ENCODE peak calls at places on chromosomes 7 and 10, in four cellular contexts. F is Peyer's patch, X is ascending aorta, K is kidney. D is an unnamed sample.

GRCh38 chr7:107103369-107103768 is 58.9 kb downstream of the PRKAR2B start:
- DNase-seq in F (no peak), X (no peak), K (no peak), D (no peak)

GRCh38 chr10:50452603-50453002 is 171.2 kb downstream of the SGMS1 start:
- DNase-seq in F (no peak), X (no peak), K (no peak), D (no peak)

GRCh38 chr7:106101726-106102125 is 10.4 kb downstream of the SYPL1 start:
- DNase-seq in F (no peak), X (no peak), K (no peak), D (no peak)

GRCh38 chr10:114856544-114857287 is 35.1 kb downstream of the FHIP2A start:
- DNase-seq in F (no peak), X (no peak), K (no peak), D (no peak)

GRCh38 chr10:104255244-104255981 is 721 bp downstream of the GSTO1 start:
- DNase-seq in F (peak), X (no peak), K (no peak), D (no peak)

GRCh38 chr7:54985405-54986360 is 33.1 kb upstream of the EGFR start:
- DNase-seq in F (no peak), X (no peak), K (no peak), D (no peak)

GRCh38 chr10:69051710-69052487 is 36.0 kb upstream of the SRGN start:
- DNase-seq in F (no peak), X (no peak), K (no peak), D (no peak)

GRCh38 chr7:133139350-133139749 is 57.5 kb upstream of the CHCHD3 start:
- DNase-seq in F (no peak), X (no peak), K (no peak), D (no peak)

GRCh38 chr7:112854169-112854568 is 64.0 kb upstream of the TMEM168 start:
- DNase-seq in F (no peak), X (no peak), K (no peak), D (no peak)

GRCh38 chr10:6148251-6148691 is 54.5 kb upstream of the PFKFB3 start:
- DNase-seq in F (peak), X (no peak), K (no peak), D (no peak)

GRCh38 chr10:18918545-18918944 is 130.1 kb upstream of the MALRD1 start:
- DNase-seq in F (no peak), X (no peak), K (no peak), D (no peak)

GRCh38 chr7:99653754-99654153 is 26.0 kb downstream of the CYP3A5 start:
- DNase-seq in F (no peak), X (no peak), K (no peak), D (no peak)

GRCh38 chr7:116162992-116163391 is 47.3 kb upstream of the TES start:
- DNase-seq in F (no peak), X (no peak), K (no peak), D (no peak)

GRCh38 chr7:108324053-108325038 is 131.9 kb downstream of the NRCAM start:
- DNase-seq in F (no peak), X (no peak), K (no peak), D (no peak)

GRCh38 chr7:157519798-157520244 is 183.0 kb downstream of the DNAJB6 start:
- DNase-seq in F (peak), X (no peak), K (no peak), D (peak)

GRCh38 chr10:17235136-17235535 is 7.1 kb downstream of the VIM start:
- DNase-seq in F (no peak), X (no peak), K (no peak), D (no peak)

GRCh38 chr7:125033506-125033905 is 103.9 kb upstream of the POT1 start:
- DNase-seq in F (no peak), X (no peak), K (no peak), D (no peak)

GRCh38 chr10:21090609-21091082 is 193.5 kb upstream of the NEBL start:
- DNase-seq in F (no peak), X (no peak), K (no peak), D (no peak)

GRCh38 chr10:61464461-61465215 is 11.5 kb upstream of the TMEM26 start:
- DNase-seq in F (no peak), X (no peak), K (no peak), D (no peak)

GRCh38 chr7:20359397-20359963 is 28.8 kb downstream of the ITGB8 start:
- DNase-seq in F (no peak), X (no peak), K (no peak), D (no peak)

GRCh38 chr7:149313981-149314380 is 52.0 kb downstream of the ZNF783 start:
- DNase-seq in F (no peak), X (no peak), K (no peak), D (no peak)

GRCh38 chr7:149307775-149308501 is 45.9 kb downstream of the ZNF783 start:
- DNase-seq in F (peak), X (no peak), K (no peak), D (no peak)

GRCh38 chr7:149306854-149307253 is 44.9 kb downstream of the ZNF783 start:
- DNase-seq in F (peak), X (no peak), K (no peak), D (no peak)

GRCh38 chr7:149310990-149311573 is 49.1 kb downstream of the ZNF783 start:
- DNase-seq in F (no peak), X (no peak), K (no peak), D (no peak)

DNA sequence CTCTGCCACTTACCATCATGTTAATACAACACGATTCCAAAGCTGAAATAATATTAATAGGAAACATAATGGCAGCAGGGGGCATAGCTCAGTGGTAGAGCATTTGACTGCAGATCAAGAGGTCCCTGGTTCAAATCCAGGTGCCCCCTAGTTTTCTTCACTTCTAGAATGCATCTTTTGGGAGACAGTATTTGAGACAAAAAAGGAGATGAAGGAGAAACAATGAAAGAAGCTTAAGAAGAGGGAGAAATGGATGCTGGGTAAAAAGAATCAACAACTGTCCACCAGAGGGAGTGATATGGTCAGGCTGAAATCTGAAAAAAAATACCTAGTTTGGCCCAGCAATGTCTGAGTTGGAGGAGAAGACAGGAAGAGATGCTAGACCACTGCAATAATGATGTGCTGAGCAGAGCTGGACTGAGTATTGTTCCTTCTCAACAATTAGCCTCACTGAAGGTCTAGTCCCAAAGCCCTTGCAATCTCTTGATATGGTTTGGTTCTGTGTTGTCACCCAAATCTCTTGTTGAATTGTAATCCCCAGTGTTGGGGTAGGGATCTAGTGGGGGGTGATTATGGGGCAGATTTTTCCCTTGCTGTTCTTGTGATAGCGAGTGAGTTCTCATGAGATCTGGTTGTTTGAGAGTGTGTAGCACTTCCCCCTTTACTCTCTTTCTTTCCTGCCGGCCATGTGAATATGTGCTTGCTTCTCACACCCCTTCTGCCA is 48.3 kb downstream of the ZNF783 start:
- DNase-seq in F (peak), X (no peak), K (no peak), D (no peak)
- TF ChIP-seq CTCF in F (peak), X (peak), K (peak), D (no peak)

GRCh38 chr10:117551322-117552155 is 9.0 kb downstream of the EMX2 start:
- DNase-seq in F (no peak), X (no peak), K (no peak), D (no peak)

GRCh38 chr10:117552156-117552620 is 9.6 kb downstream of the EMX2 start:
- DNase-seq in F (no peak), X (no peak), K (peak), D (no peak)

GRCh38 chr10:117550042-117550441 is 7.5 kb downstream of the EMX2 start:
- DNase-seq in F (no peak), X (no peak), K (no peak), D (no peak)

GRCh38 chr10:117549100-117549499 is 6.6 kb downstream of the EMX2 start:
- DNase-seq in F (no peak), X (no peak), K (no peak), D (no peak)

GRCh38 chr10:117550599-117551321 is 8.2 kb downstream of the EMX2 start:
- DNase-seq in F (no peak), X (no peak), K (no peak), D (no peak)
- H3K4me3 ChIP-seq in F (no peak), X (no peak), K (peak), D (no peak)

GRCh38 chr10:88114368-88114767 is 250.9 kb downstream of the PTEN start:
- DNase-seq in F (peak), X (no peak), K (no peak), D (no peak)
- H3K27ac ChIP-seq in F (no peak), X (no peak), K (no peak), D (no peak)

GRCh38 chr10:117741524-117741923 is 199.0 kb downstream of the EMX2 start:
- DNase-seq in F (no peak), X (no peak), K (no peak), D (no peak)
- TF ChIP-seq CTCF in F (no peak), X (peak), K (peak), D (no peak)

GRCh38 chr10:110873951-110874350 is 2.2 kb downstream of the PDCD4 start:
- DNase-seq in F (no peak), X (no peak), K (no peak), D (no peak)
- H3K4me3 ChIP-seq in F (peak), X (peak), K (peak), D (peak)

GRCh38 chr10:125120046-125120710 is 40.2 kb downstream of the CTBP2 start:
- DNase-seq in F (peak), X (no peak), K (no peak), D (no peak)

GRCh38 chr10:125121003-125121402 is 39.4 kb downstream of the CTBP2 start:
- DNase-seq in F (peak), X (no peak), K (no peak), D (no peak)

GRCh38 chr10:125116652-125117310 is 43.6 kb downstream of the CTBP2 start:
- DNase-seq in F (peak), X (no peak), K (no peak), D (no peak)

GRCh38 chr10:125117941-125118630 is 42.3 kb downstream of the CTBP2 start:
- DNase-seq in F (peak), X (no peak), K (no peak), D (no peak)

GRCh38 chr10:125118701-125119100 is 41.7 kb downstream of the CTBP2 start:
- DNase-seq in F (peak), X (no peak), K (no peak), D (no peak)
- H3K27ac ChIP-seq in F (peak), X (peak), K (no peak), D (peak)

DNA sequence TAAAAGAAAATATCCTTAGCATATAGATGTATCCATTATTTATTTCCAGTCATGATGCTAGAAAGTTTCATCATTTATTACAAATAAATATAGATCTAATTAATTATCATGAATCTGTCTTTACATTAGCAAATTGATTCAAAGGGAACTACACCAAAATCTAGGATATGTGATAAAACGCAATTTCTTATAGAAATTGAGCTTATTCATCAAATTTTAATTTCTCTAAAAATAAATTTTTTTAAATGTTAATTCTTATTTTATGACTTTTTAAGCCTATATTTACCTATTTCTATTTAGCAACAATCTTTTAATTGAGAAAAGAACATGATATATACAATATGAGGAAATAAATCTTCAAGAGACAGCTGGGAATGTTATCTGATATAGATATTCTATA is 34.0 kb upstream of the ING3 start:
- DNase-seq in F (no peak), X (no peak), K (no peak), D (no peak)
- TF ChIP-seq CTCF in F (no peak), X (no peak), K (no peak), D (no peak)